ENCODE peak calls at places on chromosomes 7 and 10, in eight cellular contexts. One of them, this sample, is unnamed.

GRCh38 chr7:27150568-27151340 is 1.6 kb downstream of the HOXA3 start:
- DNase-seq in adrenal gland: peak
- DNase-seq in tibial nerve: no peak
- DNase-seq in heart left ventricle: peak
- DNase-seq in sigmoid colon: peak
- DNase-seq in IMR-90: peak
- DNase-seq in A549: peak
- DNase-seq in uterus: peak
- DNase-seq in this sample: peak

GRCh38 chr10:86773486-86773885 is 17.1 kb downstream of the BMPR1A start:
- DNase-seq in adrenal gland: no peak
- DNase-seq in tibial nerve: no peak
- DNase-seq in heart left ventricle: no peak
- DNase-seq in sigmoid colon: no peak
- DNase-seq in IMR-90: peak
- DNase-seq in A549: no peak
- DNase-seq in uterus: no peak
- DNase-seq in this sample: no peak

GRCh38 chr10:70315815-70316214 is 32.0 kb upstream of the NPFFR1 start:
- DNase-seq in adrenal gland: no peak
- DNase-seq in tibial nerve: no peak
- DNase-seq in heart left ventricle: no peak
- DNase-seq in sigmoid colon: no peak
- DNase-seq in IMR-90: no peak
- DNase-seq in A549: no peak
- DNase-seq in uterus: no peak
- DNase-seq in this sample: no peak

GRCh38 chr7:159118623-159119022 is 26.0 kb downstream of the VIPR2 start:
- DNase-seq in adrenal gland: no peak
- DNase-seq in tibial nerve: no peak
- DNase-seq in heart left ventricle: no peak
- DNase-seq in sigmoid colon: no peak
- DNase-seq in IMR-90: no peak
- DNase-seq in A549: no peak
- DNase-seq in uterus: no peak
- DNase-seq in this sample: no peak

GRCh38 chr7:101410743-101411476 is 48.2 kb downstream of the COL26A1 start:
- DNase-seq in adrenal gland: peak
- DNase-seq in tibial nerve: no peak
- DNase-seq in heart left ventricle: peak
- DNase-seq in sigmoid colon: no peak
- DNase-seq in IMR-90: no peak
- DNase-seq in A549: peak
- DNase-seq in uterus: no peak
- DNase-seq in this sample: peak

GRCh38 chr7:154649434-154649833 is 353.5 kb downstream of the PAXIP1 start:
- DNase-seq in adrenal gland: no peak
- DNase-seq in tibial nerve: no peak
- DNase-seq in heart left ventricle: no peak
- DNase-seq in sigmoid colon: no peak
- DNase-seq in IMR-90: no peak
- DNase-seq in A549: no peak
- DNase-seq in uterus: no peak
- DNase-seq in this sample: no peak

GRCh38 chr10:108904163-108904878 is 1019.0 kb downstream of the XPNPEP1 start:
- DNase-seq in adrenal gland: no peak
- DNase-seq in tibial nerve: no peak
- DNase-seq in heart left ventricle: no peak
- DNase-seq in sigmoid colon: no peak
- DNase-seq in IMR-90: no peak
- DNase-seq in A549: no peak
- DNase-seq in uterus: no peak
- DNase-seq in this sample: no peak

GRCh38 chr7:98755138-98755898 is 114.5 kb downstream of the TMEM130 start:
- DNase-seq in adrenal gland: no peak
- DNase-seq in tibial nerve: no peak
- DNase-seq in heart left ventricle: no peak
- DNase-seq in sigmoid colon: no peak
- DNase-seq in IMR-90: no peak
- DNase-seq in A549: no peak
- DNase-seq in uterus: no peak
- DNase-seq in this sample: no peak

GRCh38 chr10:3043512-3044368 is 23.6 kb upstream of the PFKP start:
- DNase-seq in adrenal gland: peak
- DNase-seq in tibial nerve: peak
- DNase-seq in heart left ventricle: peak
- DNase-seq in sigmoid colon: peak
- DNase-seq in IMR-90: peak
- DNase-seq in A549: peak
- DNase-seq in uterus: peak
- DNase-seq in this sample: peak

DNA sequence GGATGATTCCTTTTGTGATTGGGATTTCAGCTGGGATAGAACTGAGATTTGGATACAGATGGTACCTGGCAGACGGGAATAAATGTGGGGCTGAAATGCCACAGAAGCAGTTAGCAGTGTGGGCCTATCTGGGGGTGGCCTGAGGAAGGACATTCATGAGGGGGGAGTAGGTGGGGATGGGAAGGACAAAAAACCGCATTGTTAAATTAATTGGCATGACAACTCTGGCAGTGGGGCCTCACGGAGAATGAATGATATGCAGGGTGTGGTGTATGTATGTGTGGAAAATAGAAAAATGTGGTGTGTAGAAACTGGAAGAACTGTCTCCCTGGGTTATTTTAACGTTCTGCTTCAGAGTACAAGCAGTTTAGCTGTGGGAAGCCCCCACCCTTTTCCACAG is 17.8 kb downstream of the SDK1 start:
- DNase-seq in adrenal gland: no peak
- DNase-seq in tibial nerve: no peak
- DNase-seq in heart left ventricle: no peak
- DNase-seq in sigmoid colon: no peak
- DNase-seq in IMR-90: no peak
- DNase-seq in A549: no peak
- DNase-seq in uterus: no peak
- DNase-seq in this sample: no peak
- TF ChIP-seq POLR2A in adrenal gland: no peak
- TF ChIP-seq POLR2A in tibial nerve: no peak
- TF ChIP-seq POLR2A in heart left ventricle: no peak
- TF ChIP-seq POLR2A in sigmoid colon: no peak
- TF ChIP-seq POLR2A in IMR-90: no peak
- TF ChIP-seq POLR2A in A549: no peak
- TF ChIP-seq POLR2A in uterus: no peak
- TF ChIP-seq POLR2A in this sample: no peak

DNA sequence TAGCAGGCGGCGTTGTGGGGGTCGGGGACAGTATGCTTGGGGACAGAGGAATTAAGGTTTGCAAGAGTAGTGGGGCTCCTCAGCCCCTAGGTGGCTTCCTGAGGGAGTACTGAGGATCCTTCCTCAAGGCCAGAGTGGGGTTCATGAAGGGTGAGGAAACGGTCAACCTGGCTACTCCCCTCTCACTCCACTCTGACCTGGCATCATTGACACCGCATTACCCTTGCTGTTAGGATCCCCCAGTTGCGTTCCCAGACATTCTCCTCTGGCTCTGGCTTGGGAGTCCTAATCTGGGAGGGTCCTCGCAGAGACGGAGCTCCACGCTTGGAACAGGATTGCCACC is 496 bp downstream of the EPHB6 start:
- DNase-seq in adrenal gland: no peak
- DNase-seq in tibial nerve: no peak
- DNase-seq in heart left ventricle: no peak
- DNase-seq in sigmoid colon: no peak
- DNase-seq in IMR-90: no peak
- DNase-seq in A549: no peak
- DNase-seq in uterus: no peak
- DNase-seq in this sample: no peak
- TF ChIP-seq CTCF in adrenal gland: no peak
- TF ChIP-seq CTCF in tibial nerve: no peak
- TF ChIP-seq CTCF in heart left ventricle: no peak
- TF ChIP-seq CTCF in sigmoid colon: no peak
- TF ChIP-seq CTCF in IMR-90: no peak
- TF ChIP-seq CTCF in A549: no peak
- TF ChIP-seq CTCF in uterus: no peak
- TF ChIP-seq CTCF in this sample: no peak

GRCh38 chr10:12208460-12208859 is 12.5 kb downstream of the CDC123 start:
- DNase-seq in adrenal gland: no peak
- DNase-seq in tibial nerve: no peak
- DNase-seq in heart left ventricle: no peak
- DNase-seq in sigmoid colon: no peak
- DNase-seq in IMR-90: no peak
- DNase-seq in A549: no peak
- DNase-seq in uterus: no peak
- DNase-seq in this sample: no peak
- TF ChIP-seq POLR2A in adrenal gland: no peak
- TF ChIP-seq POLR2A in tibial nerve: no peak
- TF ChIP-seq POLR2A in heart left ventricle: no peak
- TF ChIP-seq POLR2A in sigmoid colon: no peak
- TF ChIP-seq POLR2A in IMR-90: no peak
- TF ChIP-seq POLR2A in A549: no peak
- TF ChIP-seq POLR2A in uterus: no peak
- TF ChIP-seq POLR2A in this sample: no peak

GRCh38 chr7:136294977-136295376 is 317.8 kb upstream of the MTPN start:
- DNase-seq in adrenal gland: no peak
- DNase-seq in tibial nerve: no peak
- DNase-seq in heart left ventricle: no peak
- DNase-seq in sigmoid colon: no peak
- DNase-seq in IMR-90: no peak
- DNase-seq in A549: no peak
- DNase-seq in uterus: no peak
- DNase-seq in this sample: no peak
- TF ChIP-seq CTCF in adrenal gland: no peak
- TF ChIP-seq CTCF in tibial nerve: no peak
- TF ChIP-seq CTCF in heart left ventricle: no peak
- TF ChIP-seq CTCF in sigmoid colon: no peak
- TF ChIP-seq CTCF in IMR-90: no peak
- TF ChIP-seq CTCF in A549: no peak
- TF ChIP-seq CTCF in uterus: no peak
- TF ChIP-seq CTCF in this sample: no peak

GRCh38 chr10:62092301-62092990 is 176.2 kb downstream of the RTKN2 start:
- DNase-seq in adrenal gland: no peak
- DNase-seq in tibial nerve: no peak
- DNase-seq in heart left ventricle: no peak
- DNase-seq in sigmoid colon: no peak
- DNase-seq in IMR-90: no peak
- DNase-seq in A549: no peak
- DNase-seq in uterus: no peak
- DNase-seq in this sample: no peak
- TF ChIP-seq POLR2A in adrenal gland: no peak
- TF ChIP-seq POLR2A in tibial nerve: no peak
- TF ChIP-seq POLR2A in heart left ventricle: no peak
- TF ChIP-seq POLR2A in sigmoid colon: no peak
- TF ChIP-seq POLR2A in IMR-90: no peak
- TF ChIP-seq POLR2A in A549: no peak
- TF ChIP-seq POLR2A in uterus: no peak
- TF ChIP-seq POLR2A in this sample: no peak

This sample was measured in prostate gland.